ENCODE peak calls at places on chromosomes 6 and 20, in nine cellular contexts. J is pancreas; B is PC-9; A is IMR-90; I is neural progenitor cell; L is CD8-positive, alpha-beta T cell; S is cardiac muscle cell; F is astrocyte; C is prostate gland. M is an unnamed sample.
A peak's percentile ranks its signal among the peaks of the same experiment; 100 is the strongest.

GRCh38 chr6:53361549-53362031 is 12.8 kb upstream of the ELOVL5 start:
- DNase-seq in I (peak; percentile 38), F (peak; percentile 34), S (peak; percentile 49), C (no peak), J (no peak), B (no peak), A (peak; percentile 30), L (peak; percentile 89), M (peak; percentile 55)

GRCh38 chr6:6843057-6843627 is 254.6 kb downstream of the LY86 start:
- DNase-seq in C (no peak), J (no peak), I (no peak), S (peak; percentile 57), A (peak; percentile 58), B (peak; percentile 31), F (peak; percentile 22), L (no peak), M (peak; percentile 35)

GRCh38 chr6:28953039-28953872 is 29.5 kb upstream of the TRIM27 start:
- DNase-seq in C (no peak), L (peak; percentile 50), B (peak; percentile 67), A (peak; percentile 72), I (peak; percentile 77), J (no peak), S (peak; percentile 63), F (peak; percentile 35), M (peak; percentile 68)

GRCh38 chr6:10884245-10884972 is 2.4 kb upstream of the SYCP2L start:
- DNase-seq in B (no peak), F (no peak), J (no peak), A (no peak), S (no peak), L (no peak), I (peak; percentile 48), C (no peak), M (no peak)

GRCh38 chr6:112113371-112113770 is 26.0 kb downstream of the FAM229B start:
- DNase-seq in S (no peak), A (peak; percentile 20), B (no peak), I (no peak), J (no peak), C (no peak), F (no peak), L (no peak), M (no peak)

GRCh38 chr20:31712112-31712553 is 10.5 kb downstream of the BCL2L1 start:
- DNase-seq in I (peak; percentile 72), L (no peak), B (no peak), S (peak; percentile 47), A (no peak), J (peak; percentile 53), C (peak; percentile 71), F (no peak), M (no peak)

GRCh38 chr6:5569491-5569890 is 308.2 kb downstream of the FARS2 start:
- DNase-seq in L (no peak), I (no peak), F (peak; percentile 61), A (peak; percentile 49), C (no peak), S (no peak), J (no peak), B (no peak), M (peak; percentile 62)

GRCh38 chr6:22826961-22827360 is 257.6 kb downstream of the HDGFL1 start:
- DNase-seq in F (peak; percentile 97), L (no peak), I (no peak), B (peak; percentile 12), S (no peak), C (no peak), J (no peak), A (peak; percentile 52), M (no peak)

GRCh38 chr20:51428451-51429143 is 113.9 kb downstream of the NFATC2 start:
- DNase-seq in A (peak; percentile 44), F (peak; percentile 44), B (no peak), J (peak; percentile 49), C (no peak), L (no peak), S (peak; percentile 76), I (peak; percentile 61), M (peak; percentile 17)

GRCh38 chr20:20207291-20207690 is 155.0 kb downstream of the CFAP61 start:
- DNase-seq in A (no peak), S (no peak), C (no peak), I (peak; percentile 67), J (no peak), B (no peak), F (no peak), L (no peak), M (no peak)

GRCh38 chr20:8664778-8665177 is 404.1 kb upstream of the PLCB4 start:
- DNase-seq in J (no peak), L (no peak), B (no peak), A (no peak), I (peak; percentile 32), S (no peak), C (no peak), F (no peak), M (no peak)

GRCh38 chr20:36815454-36816091 is 42.0 kb upstream of the DSN1 start:
- DNase-seq in I (no peak), A (no peak), L (no peak), F (no peak), S (no peak), C (no peak), B (no peak), J (no peak), M (no peak)

GRCh38 chr6:167532410-167533294 is 207.8 kb downstream of the TTLL2 start:
- DNase-seq in J (no peak), L (no peak), C (no peak), B (no peak), S (no peak), I (no peak), F (no peak), A (no peak), M (no peak)

GRCh38 chr6:84645563-84646266 is 118.7 kb downstream of the TBX18 start:
- DNase-seq in I (no peak), C (no peak), J (no peak), A (peak; percentile 73), B (no peak), F (peak; percentile 80), L (no peak), S (peak; percentile 44), M (peak; percentile 86)

GRCh38 chr20:51985013-51985415 is 182.7 kb upstream of the SALL4 start:
- DNase-seq in I (no peak), S (peak; percentile 97), C (no peak), J (no peak), F (peak; percentile 95), L (no peak), B (peak; percentile 18), A (peak; percentile 96), M (peak; percentile 96)

GRCh38 chr6:166542580-166542912 is 43.9 kb downstream of the RAMACL start:
- DNase-seq in I (peak; percentile 21), J (no peak), C (no peak), F (peak; percentile 53), S (no peak), L (no peak), A (peak; percentile 17), B (peak; percentile 63), M (no peak)

GRCh38 chr20:5008743-5009142 is 7.4 kb upstream of the SLC23A2 start:
- DNase-seq in I (no peak), A (peak; percentile 11), C (no peak), F (no peak), S (peak; percentile 33), L (no peak), B (peak; percentile 60), J (no peak), M (no peak)

GRCh38 chr6:2791124-2792050 is 26.2 kb downstream of the WRNIP1 start:
- DNase-seq in L (peak; percentile 61), S (peak; percentile 87), C (peak; percentile 40), B (peak; percentile 71), A (peak; percentile 97), J (peak; percentile 81), F (peak; percentile 71), I (peak; percentile 75), M (peak; percentile 88)

DNA sequence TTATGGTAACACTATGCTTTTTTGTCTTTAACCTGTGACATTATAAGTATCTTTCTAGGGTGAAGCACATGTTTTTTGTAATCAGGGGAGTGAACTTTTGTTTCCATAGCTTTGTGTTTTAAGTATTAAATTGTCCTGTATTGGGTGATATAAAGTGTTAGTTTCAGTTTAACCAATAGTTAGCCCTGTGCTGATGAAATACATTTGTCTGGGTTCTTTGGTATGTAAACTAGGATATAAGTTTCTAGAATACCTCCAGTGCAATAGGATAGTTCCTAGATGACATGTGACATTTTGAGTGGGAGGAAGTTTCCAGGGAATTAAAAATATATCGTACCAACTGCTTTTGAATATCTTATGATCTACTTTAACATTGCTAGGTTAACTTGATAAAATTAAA is 611.0 kb upstream of the MARCKS start:
- DNase-seq in F (peak; percentile 0), B (no peak), S (no peak), J (no peak), I (no peak), L (no peak), C (no peak), A (peak; percentile 56), M (no peak)
- TF ChIP-seq CTCF in F (no peak), B (no peak), S (no peak), J (no peak), I (no peak), L (no peak), C (no peak), A (no peak), M (no peak)

GRCh38 chr6:159080217-159080976 is 35.6 kb upstream of the TAGAP start:
- DNase-seq in B (no peak), I (no peak), F (no peak), J (no peak), S (no peak), A (no peak), C (no peak), L (no peak), M (no peak)
- H3K4me3 ChIP-seq in B (no peak overlapping the region), I (no peak overlapping the region), F (no peak overlapping the region), J (no peak overlapping the region), S (no peak overlapping the region), A (no peak overlapping the region), C (no peak overlapping the region), L (no peak overlapping the region), M (no peak overlapping the region)

GRCh38 chr6:157232161-157232895 is 91.0 kb downstream of the TMEM242 start:
- DNase-seq in C (no peak), F (no peak), A (no peak), L (no peak), J (no peak), S (no peak), B (no peak), I (no peak), M (no peak)

GRCh38 chr6:157235600-157236039 is 87.7 kb downstream of the TMEM242 start:
- DNase-seq in S (peak; percentile 67), L (peak; percentile 57), C (no peak), I (peak; percentile 90), B (no peak), F (peak; percentile 34), A (peak; percentile 33), J (peak; percentile 58), M (peak; percentile 45)

GRCh38 chr6:157233156-157233555 is 90.2 kb downstream of the TMEM242 start:
- DNase-seq in C (no peak), J (no peak), B (no peak), L (no peak), A (no peak), I (no peak), F (no peak), S (no peak), M (no peak)

GRCh38 chr6:157236040-157236725 is 87.1 kb downstream of the TMEM242 start:
- DNase-seq in C (no peak), J (no peak), L (no peak), S (no peak), B (no peak), I (peak; percentile 41), F (no peak), A (no peak), M (no peak)

GRCh38 chr6:157233686-157234085 is 89.6 kb downstream of the TMEM242 start:
- DNase-seq in S (no peak), I (no peak), C (no peak), L (no peak), F (no peak), A (no peak), J (no peak), B (no peak), M (no peak)
- TF ChIP-seq CTCF in S (no peak), I (no peak), C (no peak), L (no peak), F (no peak), A (no peak), J (no peak), B (no peak), M (no peak)

GRCh38 chr20:48769111-48769879 is 58.5 kb downstream of the PREX1 start:
- DNase-seq in C (no peak), S (peak; percentile 62), I (no peak), L (peak; percentile 98), F (peak; percentile 10), A (no peak), J (no peak), B (no peak), M (peak; percentile 29)
- H3K4me3 ChIP-seq in C (no peak overlapping the region), S (no peak overlapping the region), I (no peak overlapping the region), L (no peak overlapping the region), F (no peak overlapping the region), A (no peak overlapping the region), J (no peak overlapping the region), B (no peak overlapping the region), M (no peak overlapping the region)